ENCODE peak calls at places on chromosomes 4 and X, in seven cellular contexts. N, F, I, D, M, H and Z are unnamed samples.

GRCh38 chr4:83516042-83516772 is 19.7 kb upstream of the GPAT3 start:
- DNase-seq in H (no peak), N (no peak), F (peak), M (no peak), I (no peak), D (peak), Z (no peak)

GRCh38 chr4:161247831-161248230 is 916.0 kb downstream of the FSTL5 start:
- DNase-seq in I (no peak), F (no peak), D (no peak), M (no peak), H (no peak), N (no peak), Z (no peak)

GRCh38 chr4:18813771-18814170 is 792.2 kb upstream of the LCORL start:
- DNase-seq in H (no peak), N (no peak), F (no peak), D (no peak), M (no peak), I (no peak), Z (no peak)

GRCh38 chr4:20572976-20573375 is 127.3 kb upstream of the PACRGL start:
- DNase-seq in M (no peak), N (no peak), I (no peak), H (no peak), F (no peak), D (no peak), Z (no peak)

GRCh38 chr4:3657917-3658913 is 108.0 kb upstream of the ADRA2C start:
- DNase-seq in I (no peak), H (no peak), N (no peak), F (peak), D (no peak), M (no peak), Z (no peak)

GRCh38 chr4:79862842-79863241 is 210.2 kb downstream of the ANTXR2 start:
- DNase-seq in N (no peak), M (no peak), D (no peak), F (no peak), I (no peak), H (no peak), Z (no peak)

GRCh38 chrX:18674417-18674787 is 2.5 kb upstream of the RS1 start:
- DNase-seq in H (no peak), I (no peak), N (no peak), F (no peak), M (peak), D (no peak), Z (peak)

GRCh38 chr4:3679071-3679825 is 86.9 kb upstream of the ADRA2C start:
- DNase-seq in I (no peak), N (no peak), D (no peak), H (no peak), F (no peak), M (no peak), Z (no peak)

GRCh38 chrX:85569691-85570090 is 190.2 kb upstream of the POF1B start:
- DNase-seq in N (no peak), H (no peak), I (no peak), M (no peak), D (no peak), F (no peak), Z (no peak)

GRCh38 chr4:166169111-166169510 is 296.1 kb downstream of the TLL1 start:
- DNase-seq in F (peak), I (no peak), H (no peak), N (no peak), M (peak), D (peak), Z (no peak)

DNA sequence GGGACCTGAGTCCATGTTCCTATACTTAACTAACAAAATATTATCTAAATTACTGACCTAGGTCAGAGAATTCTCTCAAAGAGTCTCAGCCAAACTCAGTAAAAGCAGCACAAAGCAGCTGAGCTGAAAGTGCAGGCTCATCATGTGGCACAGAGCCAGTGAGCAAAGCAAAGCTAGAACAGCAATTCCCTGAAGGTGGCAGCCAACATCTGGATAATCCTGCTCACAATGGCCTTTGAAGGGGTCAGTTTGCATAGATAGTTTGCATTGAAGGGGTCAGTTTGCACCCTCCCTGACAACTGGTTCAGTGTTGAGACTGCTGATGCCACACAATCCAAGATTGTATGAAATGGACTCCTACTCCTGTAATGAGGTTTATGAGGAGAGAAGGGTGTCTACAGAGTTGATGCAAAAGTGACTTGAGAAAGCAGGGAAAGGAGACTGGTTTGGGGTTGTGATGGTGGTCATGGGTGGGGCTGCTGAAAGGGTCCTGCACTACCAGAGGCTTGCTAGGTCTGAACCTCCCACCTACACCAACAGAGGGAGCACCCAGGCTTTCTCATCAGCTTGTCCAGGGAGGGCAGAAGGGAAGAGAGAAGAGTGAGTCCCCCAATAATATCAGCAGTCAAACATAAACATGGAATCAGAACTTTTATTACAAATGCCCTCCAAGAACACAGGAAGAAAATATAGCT is 39.7 kb downstream of the TRIM61 start:
- DNase-seq in F (peak), H (peak), I (no peak), N (no peak), D (peak), M (peak), Z (no peak)
- TF ChIP-seq CTCF in F (peak), H (no peak), I (no peak), N (no peak), D (peak), M (peak), Z (peak)

DNA sequence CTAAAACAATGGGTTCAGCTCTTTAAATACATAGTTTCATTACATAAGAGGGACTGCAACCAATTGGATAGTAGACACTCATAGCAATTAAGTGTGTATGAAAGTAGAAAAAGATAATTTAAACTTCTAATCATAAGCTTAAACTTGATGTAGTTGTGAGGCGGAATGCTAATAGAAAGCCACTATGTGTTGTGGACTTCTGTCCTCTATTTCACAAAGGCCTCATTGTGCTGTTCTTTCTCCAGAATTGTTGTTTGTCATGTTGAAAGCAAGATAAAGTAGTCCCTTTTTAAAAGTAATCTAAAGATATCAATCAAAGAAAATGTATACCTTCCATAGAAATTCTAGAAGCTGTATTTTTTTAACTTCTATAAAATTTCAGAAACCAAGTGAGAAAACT is 329.4 kb downstream of the KLHL4 start:
- DNase-seq in D (no peak), I (no peak), H (no peak), M (no peak), F (no peak), N (no peak), Z (no peak)
- TF ChIP-seq CTCF in D (no peak), I (no peak), H (no peak), M (no peak), F (no peak), N (no peak), Z (no peak)

DNA sequence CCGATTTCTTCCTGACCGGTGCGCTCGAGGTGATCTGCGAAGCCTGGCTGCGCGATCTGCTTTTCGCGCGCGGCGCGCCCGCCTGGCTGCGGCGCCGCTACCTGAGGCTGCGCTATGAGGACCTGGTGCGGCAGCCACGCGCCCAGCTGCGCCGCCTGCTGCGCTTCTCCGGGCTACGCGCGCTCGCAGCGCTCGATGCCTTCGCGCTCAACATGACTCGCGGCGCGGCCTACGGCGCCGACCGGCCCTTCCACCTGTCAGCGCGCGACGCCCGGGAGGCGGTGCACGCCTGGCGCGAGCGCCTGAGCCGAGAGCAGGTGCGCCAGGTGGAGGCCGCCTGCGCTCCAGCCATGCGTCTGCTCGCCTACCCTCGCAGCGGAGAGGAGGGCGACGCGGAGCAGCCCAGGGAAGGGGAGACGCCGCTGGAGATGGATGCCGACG is 1.4 kb downstream of the CHST7 start:
- DNase-seq in I (peak), N (no peak), F (no peak), M (peak), H (no peak), D (no peak), Z (peak)
- TF ChIP-seq CTCF in I (no peak), N (no peak), F (no peak), M (no peak), H (no peak), D (no peak), Z (peak)

DNA sequence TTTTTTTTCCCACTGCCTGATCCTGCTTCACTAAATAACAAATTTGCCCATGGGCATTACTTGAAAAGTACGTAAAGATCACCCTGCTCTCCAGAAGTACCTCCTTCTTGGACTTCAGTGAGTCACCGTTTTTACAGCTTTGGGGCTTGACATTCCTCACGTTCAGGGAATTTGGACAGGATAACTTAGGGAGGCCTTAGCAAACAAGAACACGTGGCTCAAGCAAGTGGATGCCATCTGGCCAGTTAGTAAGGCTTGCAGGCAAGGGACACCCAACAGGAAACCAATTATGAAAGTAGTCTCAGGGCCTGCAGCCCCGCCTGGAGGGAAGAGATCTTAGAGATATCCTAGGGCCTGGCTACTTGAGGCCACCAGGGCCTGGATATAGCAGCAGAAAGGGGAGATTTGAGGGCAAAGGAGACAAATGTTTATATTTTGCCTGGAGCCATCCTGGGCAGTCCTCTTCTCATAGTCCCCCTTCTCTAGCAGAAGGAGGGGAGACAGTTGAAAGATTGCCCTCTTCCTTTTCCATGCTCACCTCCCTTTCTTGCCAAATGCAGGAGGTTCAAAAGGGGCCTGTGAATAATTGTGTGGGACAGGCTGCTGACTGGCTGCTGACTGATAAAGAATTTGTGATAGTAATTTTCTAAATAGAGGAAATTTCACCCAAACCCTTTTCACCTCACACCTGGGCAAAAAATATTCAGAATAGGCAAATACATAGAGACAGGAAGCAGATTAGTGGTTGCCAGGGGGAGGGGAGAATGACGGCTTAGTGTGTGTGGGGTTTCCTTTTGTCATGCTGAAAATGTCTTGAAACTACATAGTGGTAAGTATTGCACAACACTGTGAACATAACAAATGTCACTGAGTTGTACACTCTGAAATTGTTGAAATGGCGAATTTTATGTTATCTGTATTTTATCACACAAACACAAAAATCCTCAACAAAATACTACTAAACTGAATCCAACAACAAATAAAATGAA is 60.4 kb upstream of the PLAC1 start:
- DNase-seq in H (peak), F (peak), N (peak), M (no peak), D (peak), I (peak), Z (no peak)
- TF ChIP-seq CTCF in H (no peak), F (peak), N (no peak), M (no peak), D (no peak), I (no peak), Z (no peak)

DNA sequence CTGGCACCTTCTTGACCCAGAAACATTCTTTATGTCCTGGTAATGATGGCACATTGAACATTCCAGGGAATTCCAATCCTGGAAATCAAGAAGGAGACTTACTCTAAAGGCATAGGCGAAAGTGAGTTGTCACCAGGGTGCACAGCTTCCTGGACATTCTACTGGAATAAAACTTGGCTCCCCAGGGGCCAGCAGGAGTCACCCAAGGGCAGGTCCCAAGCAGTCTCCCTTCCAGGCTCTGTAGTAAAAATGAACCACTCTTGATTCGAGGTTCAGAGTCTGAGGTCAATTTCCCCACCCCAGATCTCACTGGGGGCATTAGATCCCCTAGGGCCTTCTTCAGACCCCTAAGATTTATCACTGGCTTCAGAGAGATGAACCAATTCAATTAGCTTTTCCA is 338.7 kb upstream of the GATB start:
- DNase-seq in M (no peak), H (no peak), N (no peak), I (no peak), D (no peak), F (no peak), Z (no peak)
- TF ChIP-seq CTCF in M (no peak), H (no peak), N (no peak), I (no peak), D (peak), F (no peak), Z (no peak)

DNA sequence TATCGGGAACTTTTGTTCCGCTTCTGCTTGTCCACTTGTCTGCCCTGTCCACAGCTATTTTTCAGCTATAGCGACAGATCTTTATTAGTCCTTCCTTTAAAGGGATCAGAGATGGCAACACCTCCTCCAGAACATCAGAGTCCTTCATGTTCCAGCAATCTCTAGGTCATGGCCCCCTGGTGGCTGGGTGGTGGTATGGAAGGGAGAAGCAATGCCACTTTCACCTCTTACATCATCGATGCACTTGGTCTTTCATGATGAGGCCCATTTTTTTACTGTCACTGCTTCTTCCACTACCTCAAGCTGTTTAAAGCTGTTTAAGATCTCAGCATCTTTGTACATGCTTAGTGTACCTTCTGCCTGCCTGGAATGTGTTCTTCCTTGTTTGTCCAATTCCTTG is 106.7 kb downstream of the ARHGAP6 start:
- DNase-seq in I (peak), N (peak), M (peak), D (no peak), F (no peak), H (no peak), Z (peak)
- TF ChIP-seq CTCF in I (peak), N (no peak), M (no peak), D (peak), F (peak), H (no peak), Z (peak)

GRCh38 chr4:163901305-163901704 is 406.8 kb downstream of the TMA16 start:
- DNase-seq in N (no peak), H (no peak), F (no peak), D (no peak), M (no peak), I (no peak), Z (no peak)
- TF ChIP-seq CTCF in N (no peak), H (peak), F (no peak), D (no peak), M (no peak), I (no peak), Z (no peak)